ENCODE peak calls at places on chromosomes 12 and 14, in six cellular contexts. One of them, this sample, is unnamed.

GRCh38 chr14:89507521-89507920 is 90.5 kb upstream of the FOXN3 start:
- DNase-seq in H9: no peak
- DNase-seq in GM23248: peak; percentile 78
- DNase-seq in PC-3: peak; percentile 91
- DNase-seq in fibroblast of lung: peak; percentile 93
- DNase-seq in IMR-90: peak; percentile 91
- DNase-seq in this sample: peak; percentile 95

GRCh38 chr12:114612062-114612461 is 71.9 kb downstream of the TBX3 start:
- DNase-seq in H9: no peak
- DNase-seq in GM23248: no peak
- DNase-seq in PC-3: no peak
- DNase-seq in fibroblast of lung: no peak
- DNase-seq in IMR-90: no peak
- DNase-seq in this sample: no peak

GRCh38 chr12:95857151-95857550 is 1.6 kb upstream of the SNRPF start:
- DNase-seq in H9: peak; percentile 59
- DNase-seq in GM23248: no peak
- DNase-seq in PC-3: no peak
- DNase-seq in fibroblast of lung: peak; percentile 2
- DNase-seq in IMR-90: no peak
- DNase-seq in this sample: no peak

GRCh38 chr12:91182664-91183455 is at the start of gene DCN:
- DNase-seq in H9: no peak
- DNase-seq in GM23248: peak; percentile 64
- DNase-seq in PC-3: no peak
- DNase-seq in fibroblast of lung: peak; percentile 72
- DNase-seq in IMR-90: peak; percentile 81
- DNase-seq in this sample: no peak

GRCh38 chr14:88422036-88422435 is 36.6 kb downstream of the SPATA7 start:
- DNase-seq in H9: no peak
- DNase-seq in GM23248: peak; percentile 17
- DNase-seq in PC-3: no peak
- DNase-seq in fibroblast of lung: no peak
- DNase-seq in IMR-90: no peak
- DNase-seq in this sample: no peak

GRCh38 chr14:53849549-53849948 is 107.1 kb downstream of the BMP4 start:
- DNase-seq in H9: no peak
- DNase-seq in GM23248: no peak
- DNase-seq in PC-3: no peak
- DNase-seq in fibroblast of lung: no peak
- DNase-seq in IMR-90: no peak
- DNase-seq in this sample: no peak

GRCh38 chr12:19220205-19220604 is 90.7 kb downstream of the PLEKHA5 start:
- DNase-seq in H9: no peak
- DNase-seq in GM23248: peak; percentile 74
- DNase-seq in PC-3: peak; percentile 37
- DNase-seq in fibroblast of lung: peak; percentile 92
- DNase-seq in IMR-90: peak; percentile 94
- DNase-seq in this sample: peak; percentile 32

GRCh38 chr14:104364830-104365229 is 214.7 kb upstream of the C14orf180 start:
- DNase-seq in H9: no peak
- DNase-seq in GM23248: no peak
- DNase-seq in PC-3: no peak
- DNase-seq in fibroblast of lung: no peak
- DNase-seq in IMR-90: no peak
- DNase-seq in this sample: no peak

GRCh38 chr12:95653761-95654546 is 102.7 kb upstream of the USP44 start:
- DNase-seq in H9: no peak
- DNase-seq in GM23248: peak; percentile 90
- DNase-seq in PC-3: peak; percentile 82
- DNase-seq in fibroblast of lung: peak; percentile 47
- DNase-seq in IMR-90: peak; percentile 96
- DNase-seq in this sample: peak; percentile 65

GRCh38 chr12:76031081-76031413 is 529 bp downstream of the PHLDA1 start:
- DNase-seq in H9: no peak
- DNase-seq in GM23248: no peak
- DNase-seq in PC-3: peak; percentile 31
- DNase-seq in fibroblast of lung: no peak
- DNase-seq in IMR-90: no peak
- DNase-seq in this sample: peak; percentile 35

GRCh38 chr12:14841761-14842160 is 1.6 kb downstream of the ART4 start:
- DNase-seq in H9: no peak
- DNase-seq in GM23248: peak; percentile 61
- DNase-seq in PC-3: peak; percentile 79
- DNase-seq in fibroblast of lung: peak; percentile 78
- DNase-seq in IMR-90: peak; percentile 54
- DNase-seq in this sample: no peak

GRCh38 chr14:26984318-26985177 is 386.7 kb upstream of the NOVA1 start:
- DNase-seq in H9: peak; percentile 62
- DNase-seq in GM23248: peak; percentile 72
- DNase-seq in PC-3: peak; percentile 78
- DNase-seq in fibroblast of lung: peak; percentile 55
- DNase-seq in IMR-90: peak; percentile 31
- DNase-seq in this sample: no peak

GRCh38 chr14:65850429-65851145 is 438.1 kb downstream of the FUT8 start:
- DNase-seq in H9: no peak
- DNase-seq in GM23248: no peak
- DNase-seq in PC-3: peak; percentile 9
- DNase-seq in fibroblast of lung: no peak
- DNase-seq in IMR-90: no peak
- DNase-seq in this sample: no peak

GRCh38 chr14:71242237-71242748 is 335.0 kb downstream of the PCNX1 start:
- DNase-seq in H9: no peak
- DNase-seq in GM23248: peak; percentile 89
- DNase-seq in PC-3: no peak
- DNase-seq in fibroblast of lung: peak; percentile 82
- DNase-seq in IMR-90: peak; percentile 78
- DNase-seq in this sample: peak; percentile 82

GRCh38 chr14:77027538-77028383 is 747 bp downstream of the IRF2BPL start:
- DNase-seq in H9: peak; percentile 47
- DNase-seq in GM23248: peak; percentile 86
- DNase-seq in PC-3: peak; percentile 72
- DNase-seq in fibroblast of lung: peak; percentile 82
- DNase-seq in IMR-90: peak; percentile 81
- DNase-seq in this sample: peak; percentile 97

GRCh38 chr14:91869556-91869955 is 2.2 kb upstream of the TC2N start:
- DNase-seq in H9: no peak
- DNase-seq in GM23248: no peak
- DNase-seq in PC-3: no peak
- DNase-seq in fibroblast of lung: no peak
- DNase-seq in IMR-90: peak; percentile 47
- DNase-seq in this sample: no peak

GRCh38 chr12:70643927-70644326 is 6.7 kb upstream of the PTPRB start:
- DNase-seq in H9: no peak
- DNase-seq in GM23248: no peak
- DNase-seq in PC-3: peak; percentile 97
- DNase-seq in fibroblast of lung: no peak
- DNase-seq in IMR-90: no peak
- DNase-seq in this sample: no peak

GRCh38 chr14:29529418-29529817 is 398.2 kb downstream of the PRKD1 start:
- DNase-seq in H9: no peak
- DNase-seq in GM23248: peak; percentile 51
- DNase-seq in PC-3: peak; percentile 20
- DNase-seq in fibroblast of lung: no peak
- DNase-seq in IMR-90: peak; percentile 13
- DNase-seq in this sample: no peak

GRCh38 chr14:36659010-36659821 is 2.4 kb upstream of the PAX9 start:
- DNase-seq in H9: no peak
- DNase-seq in GM23248: no peak
- DNase-seq in PC-3: peak; percentile 18
- DNase-seq in fibroblast of lung: no peak
- DNase-seq in IMR-90: no peak
- DNase-seq in this sample: peak; percentile 66

GRCh38 chr14:36655963-36656768 is 5.5 kb upstream of the PAX9 start:
- DNase-seq in H9: peak; percentile 77
- DNase-seq in GM23248: peak; percentile 42
- DNase-seq in PC-3: peak; percentile 77
- DNase-seq in fibroblast of lung: no peak
- DNase-seq in IMR-90: no peak
- DNase-seq in this sample: peak; percentile 69

GRCh38 chr14:36656769-36657408 is 4.8 kb upstream of the PAX9 start:
- DNase-seq in H9: peak; percentile 49
- DNase-seq in GM23248: peak; percentile 7
- DNase-seq in PC-3: no peak
- DNase-seq in fibroblast of lung: no peak
- DNase-seq in IMR-90: no peak
- DNase-seq in this sample: peak; percentile 73

GRCh38 chr14:36658091-36659009 is 3.3 kb upstream of the PAX9 start:
- DNase-seq in H9: peak; percentile 45
- DNase-seq in GM23248: peak; percentile 7
- DNase-seq in PC-3: no peak
- DNase-seq in fibroblast of lung: no peak
- DNase-seq in IMR-90: no peak
- DNase-seq in this sample: peak; percentile 68

DNA sequence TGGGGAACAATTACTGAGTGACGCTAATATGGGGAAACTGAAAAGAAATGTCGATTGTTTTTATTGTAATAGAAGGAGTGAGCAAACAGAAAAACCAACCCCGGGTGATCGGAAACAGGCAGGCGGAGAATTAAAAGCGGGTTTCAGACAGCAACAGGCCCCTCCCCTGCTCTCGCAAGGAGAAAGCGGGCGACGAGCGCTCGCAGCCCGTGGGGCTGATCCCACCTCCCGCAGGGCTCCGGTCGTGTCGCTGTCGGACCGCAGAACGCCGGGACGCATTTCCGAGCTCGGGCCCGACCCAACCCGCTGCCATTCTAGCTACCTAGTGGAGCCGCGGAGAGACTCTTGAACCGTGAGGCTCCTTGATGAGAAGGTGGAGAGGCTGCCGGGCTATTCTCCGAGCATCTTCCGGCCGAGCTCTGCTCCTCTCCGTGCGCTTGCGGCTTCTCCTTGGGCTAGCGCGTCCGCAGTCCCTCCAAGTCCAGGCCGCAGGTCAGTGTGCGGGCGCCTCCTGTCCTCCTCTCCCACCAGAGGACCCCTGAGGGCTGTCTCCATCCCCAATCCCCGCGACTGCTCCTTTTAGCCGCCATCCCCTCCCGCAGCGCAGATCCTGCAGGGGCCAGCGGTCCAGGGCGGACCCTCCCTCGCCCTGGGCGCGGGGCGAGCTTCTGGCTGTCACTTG is 4.1 kb upstream of the PAX9 start:
- DNase-seq in H9: peak; percentile 64
- DNase-seq in GM23248: peak; percentile 42
- DNase-seq in PC-3: peak; percentile 51
- DNase-seq in fibroblast of lung: no peak
- DNase-seq in IMR-90: no peak
- DNase-seq in this sample: no peak
- H4K20me1 ChIP-seq in H9: no peaks in the 10 kb centered on the region
- H4K20me1 ChIP-seq in GM23248: no peaks in the 10 kb centered on the region
- H4K20me1 ChIP-seq in PC-3: no peaks in the 10 kb centered on the region
- H4K20me1 ChIP-seq in fibroblast of lung: no peaks in the 10 kb centered on the region
- H4K20me1 ChIP-seq in IMR-90: no peaks in the 10 kb centered on the region
- H4K20me1 ChIP-seq in this sample: no peaks in the 10 kb centered on the region

GRCh38 chr12:46364777-46365580 is 7.6 kb downstream of the SLC38A2 start:
- DNase-seq in H9: no peak
- DNase-seq in GM23248: peak; percentile 87
- DNase-seq in PC-3: peak; percentile 89
- DNase-seq in fibroblast of lung: peak; percentile 87
- DNase-seq in IMR-90: peak; percentile 85
- DNase-seq in this sample: no peak

GRCh38 chr12:46366771-46367170 is 5.8 kb downstream of the SLC38A2 start:
- DNase-seq in H9: no peak
- DNase-seq in GM23248: no peak
- DNase-seq in PC-3: no peak
- DNase-seq in fibroblast of lung: no peak
- DNase-seq in IMR-90: no peak
- DNase-seq in this sample: no peak

GRCh38 chr12:46367351-46368029 is 5.1 kb downstream of the SLC38A2 start:
- DNase-seq in H9: no peak
- DNase-seq in GM23248: no peak
- DNase-seq in PC-3: peak; percentile 41
- DNase-seq in fibroblast of lung: no peak
- DNase-seq in IMR-90: no peak
- DNase-seq in this sample: peak; percentile 62

GRCh38 chr12:46364300-46364696 is 8.3 kb downstream of the SLC38A2 start:
- DNase-seq in H9: no peak
- DNase-seq in GM23248: no peak
- DNase-seq in PC-3: no peak
- DNase-seq in fibroblast of lung: no peak
- DNase-seq in IMR-90: no peak
- DNase-seq in this sample: no peak

DNA sequence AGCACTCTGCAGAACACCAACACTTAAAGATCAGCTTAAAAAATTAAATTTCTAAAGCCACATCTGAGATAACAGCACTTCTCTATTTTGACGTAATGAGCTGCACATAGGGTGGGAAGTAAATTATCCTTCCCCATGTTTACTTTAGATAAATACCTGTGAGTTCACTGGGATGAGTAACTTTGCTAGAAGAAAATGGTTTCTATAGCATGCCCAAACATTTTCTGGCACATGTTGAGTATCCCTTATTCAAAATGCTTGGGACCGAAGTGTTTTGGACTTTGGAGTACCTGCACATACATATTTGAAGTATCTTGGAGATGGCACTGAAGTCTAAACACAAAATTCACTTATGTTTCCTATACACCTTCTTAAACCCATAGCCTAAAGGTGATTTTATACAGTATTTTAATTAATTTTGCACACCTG is 6.6 kb downstream of the SLC38A2 start:
- DNase-seq in H9: no peak
- DNase-seq in GM23248: no peak
- DNase-seq in PC-3: peak; percentile 53
- DNase-seq in fibroblast of lung: peak; percentile 51
- DNase-seq in IMR-90: no peak
- DNase-seq in this sample: no peak
- H4K20me1 ChIP-seq in H9: peaks cover 2% of the 10 kb centered on the region
- H4K20me1 ChIP-seq in GM23248: peaks cover 90% of the 10 kb centered on the region
- H4K20me1 ChIP-seq in PC-3: peaks cover 95% of the 10 kb centered on the region
- H4K20me1 ChIP-seq in fibroblast of lung: peaks cover 32% of the 10 kb centered on the region
- H4K20me1 ChIP-seq in IMR-90: peaks cover 100% of the 10 kb centered on the region
- H4K20me1 ChIP-seq in this sample: peaks cover 93% of the 10 kb centered on the region

DNA sequence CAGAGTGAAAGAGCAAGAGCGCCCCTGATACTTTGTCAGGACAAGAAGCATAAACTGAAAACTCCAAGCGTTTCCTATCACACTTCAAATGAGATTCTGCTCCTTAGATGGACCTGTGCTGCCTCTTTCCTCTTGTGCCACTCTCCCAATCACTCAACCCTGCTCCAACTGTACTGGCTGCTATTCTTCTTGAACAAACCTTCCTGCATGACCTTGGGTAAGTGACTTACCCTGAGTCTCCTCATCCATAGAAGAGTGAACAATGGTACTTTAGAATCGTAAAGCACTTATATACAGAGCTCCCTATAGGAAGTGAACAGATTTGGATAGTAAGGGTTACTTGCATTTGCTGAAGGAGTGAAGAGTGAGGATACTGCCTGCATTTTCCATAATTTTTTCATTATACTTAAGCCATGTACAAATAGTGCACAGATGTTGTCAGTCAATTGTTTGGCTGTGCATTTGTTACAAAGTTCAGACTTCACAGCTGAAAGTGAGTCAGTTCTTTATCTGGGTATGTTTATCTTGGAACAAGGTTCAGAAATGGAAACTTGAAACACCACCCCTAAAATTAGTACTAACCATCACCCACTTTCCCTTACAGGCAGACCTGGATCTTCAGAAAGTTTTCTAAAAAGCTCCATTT is 10.8 kb downstream of the MTERF2 start:
- DNase-seq in H9: no peak
- DNase-seq in GM23248: peak; percentile 52
- DNase-seq in PC-3: no peak
- DNase-seq in fibroblast of lung: peak; percentile 81
- DNase-seq in IMR-90: peak; percentile 80
- DNase-seq in this sample: peak; percentile 76
- H4K20me1 ChIP-seq in H9: no peaks in the 10 kb centered on the region
- H4K20me1 ChIP-seq in GM23248: peaks cover 17% of the 10 kb centered on the region
- H4K20me1 ChIP-seq in PC-3: no peaks in the 10 kb centered on the region
- H4K20me1 ChIP-seq in fibroblast of lung: no peaks in the 10 kb centered on the region
- H4K20me1 ChIP-seq in IMR-90: peaks cover 45% of the 10 kb centered on the region
- H4K20me1 ChIP-seq in this sample: peaks cover 64% of the 10 kb centered on the region

GRCh38 chr14:99480856-99481744 is at the start of the genes CCNK and SETD3:
- DNase-seq in H9: peak; percentile 100
- DNase-seq in GM23248: peak; percentile 100
- DNase-seq in PC-3: peak; percentile 99
- DNase-seq in fibroblast of lung: peak; percentile 99
- DNase-seq in IMR-90: peak; percentile 100
- DNase-seq in this sample: peak; percentile 100
- H4K20me1 ChIP-seq in H9: no peaks in the 10 kb centered on the region
- H4K20me1 ChIP-seq in GM23248: peaks cover 28% of the 10 kb centered on the region
- H4K20me1 ChIP-seq in PC-3: peaks cover 63% of the 10 kb centered on the region
- H4K20me1 ChIP-seq in fibroblast of lung: peaks cover 3% of the 10 kb centered on the region
- H4K20me1 ChIP-seq in IMR-90: peaks cover 66% of the 10 kb centered on the region
- H4K20me1 ChIP-seq in this sample: peaks cover 56% of the 10 kb centered on the region